ENCODE peak calls at places on chromosomes 2 and 18, in six cellular contexts. R is left lung, D is AG04449, M is GM23338, K is tibial nerve, Z is upper lobe of right lung. H is an unnamed sample.
A peak's percentile ranks its signal among the peaks of the same experiment; 100 is the strongest.

GRCh38 chr2:233740875-233741274 is 12.0 kb downstream of the UGT1A3 start:
- DNase-seq in Z (no peak), K (no peak), M (no peak), R (no peak), D (no peak), H (no peak)

GRCh38 chr2:227817940-227818568 is 4.4 kb downstream of the CCL20 start:
- DNase-seq in M (peak; percentile 27), K (peak; percentile 71), R (peak; percentile 92), Z (peak; percentile 91), D (peak; percentile 100), H (peak; percentile 97)

GRCh38 chr2:25330273-25330672 is 11.5 kb downstream of the DNMT3A start:
- DNase-seq in Z (no peak), M (no peak), K (no peak), D (no peak), R (no peak), H (no peak)

GRCh38 chr2:135637456-135638087 is 104.1 kb upstream of the UBXN4 start:
- DNase-seq in D (no peak), Z (no peak), M (no peak), R (no peak), K (no peak), H (no peak)

GRCh38 chr2:62471816-62472215 is 34.2 kb downstream of the TMEM17 start:
- DNase-seq in R (no peak), M (no peak), K (no peak), D (no peak), Z (no peak), H (no peak)

GRCh38 chr2:37005118-37005868 is 39.0 kb upstream of the STRN start:
- DNase-seq in R (no peak), Z (no peak), D (no peak), M (peak; percentile 75), K (no peak), H (peak; percentile 11)

GRCh38 chr2:101827246-101827645 is 129.7 kb downstream of the MAP4K4 start:
- DNase-seq in Z (no peak), D (peak; percentile 75), R (no peak), K (no peak), M (no peak), H (no peak)

GRCh38 chr2:205989291-205990071 is 96.5 kb downstream of the INO80D start:
- DNase-seq in K (no peak), Z (no peak), D (no peak), R (no peak), M (no peak), H (no peak)

GRCh38 chr18:23824235-23824634 is 135.0 kb downstream of the LAMA3 start:
- DNase-seq in R (no peak), M (no peak), K (no peak), Z (no peak), D (no peak), H (no peak)

GRCh38 chr2:95022309-95023221 is 2.9 kb upstream of the MAL start:
- DNase-seq in M (peak; percentile 84), D (no peak), R (peak; percentile 62), K (peak; percentile 26), Z (peak; percentile 87), H (peak; percentile 25)

GRCh38 chr2:201127570-201127969 is 11.6 kb downstream of the CFLAR start:
- DNase-seq in K (no peak), M (no peak), D (no peak), Z (no peak), R (no peak), H (no peak)

GRCh38 chr2:163768881-163769681 is 33.3 kb upstream of the FIGN start:
- DNase-seq in D (no peak), M (no peak), K (no peak), R (no peak), Z (no peak), H (no peak)

GRCh38 chr2:36296798-36297197 is 58.8 kb upstream of the CRIM1 start:
- DNase-seq in R (no peak), D (no peak), M (no peak), K (no peak), Z (no peak), H (no peak)

GRCh38 chr2:43832457-43832856 is 6.2 kb downstream of the ABCG5 start:
- DNase-seq in R (no peak), D (no peak), M (peak; percentile 29), K (no peak), Z (no peak), H (no peak)

GRCh38 chr18:58338141-58338540 is 290.8 kb downstream of the ALPK2 start:
- DNase-seq in Z (no peak), M (no peak), D (no peak), K (no peak), R (no peak), H (no peak)

GRCh38 chr18:70907673-70908072 is 618.8 kb downstream of the SOCS6 start:
- DNase-seq in D (no peak), K (no peak), M (no peak), R (no peak), Z (no peak), H (no peak)

GRCh38 chr18:76660571-76661192 is 161.7 kb upstream of the ZNF236 start:
- DNase-seq in Z (no peak), D (no peak), K (no peak), M (no peak), R (no peak), H (no peak)

GRCh38 chr2:156294945-156295580 is 37.5 kb downstream of the NR4A2 start:
- DNase-seq in R (no peak), Z (no peak), K (no peak), M (no peak), D (no peak), H (no peak)

GRCh38 chr2:102806250-102806837 is 44.5 kb downstream of the TMEM182 start:
- DNase-seq in Z (no peak), M (peak; percentile 71), D (peak; percentile 12), R (peak; percentile 40), K (peak; percentile 54), H (peak; percentile 43)

DNA sequence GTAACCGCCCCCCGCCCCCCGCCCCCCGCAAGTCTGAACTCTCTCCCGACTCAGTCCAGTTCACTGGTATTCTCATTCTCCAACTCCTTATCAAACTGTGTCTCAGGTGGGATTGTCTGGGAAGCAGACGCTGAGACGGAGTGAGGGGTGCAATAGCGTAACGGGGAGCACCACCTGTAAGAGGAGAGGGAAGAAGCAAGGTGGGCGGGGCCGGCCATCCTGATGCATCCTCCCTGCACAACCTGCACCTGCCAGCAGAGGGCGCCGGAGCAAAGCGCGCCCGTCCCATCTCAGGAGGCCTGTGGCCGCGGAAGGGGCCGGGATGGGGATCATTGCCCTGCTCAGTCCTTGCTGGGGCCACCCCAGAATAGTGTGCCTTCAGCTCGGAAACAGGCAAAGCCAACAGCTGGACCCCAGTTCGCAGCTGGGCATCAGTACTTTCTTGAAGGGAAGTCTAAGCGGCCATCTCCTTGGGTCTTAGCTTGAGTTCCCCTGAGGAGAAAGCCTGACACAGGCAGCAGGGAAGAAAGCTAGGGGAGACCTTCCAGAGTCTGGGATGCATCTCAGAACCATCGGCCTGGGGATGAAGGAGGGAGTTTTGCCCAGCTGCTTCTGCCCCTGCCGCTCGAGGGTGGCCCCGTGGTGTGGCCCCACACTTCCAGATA is 208.0 kb downstream of the TFCP2L1 start:
- DNase-seq in K (peak; percentile 44), R (peak; percentile 68), M (peak; percentile 95), Z (peak; percentile 87), D (no peak), H (no peak)
- H3K4me3 ChIP-seq in K (no peak overlapping the region), R (no peak overlapping the region), M (peak overlapping the region; percentile 53), Z (no peak overlapping the region), D (no peak overlapping the region), H (no peak overlapping the region)

DNA sequence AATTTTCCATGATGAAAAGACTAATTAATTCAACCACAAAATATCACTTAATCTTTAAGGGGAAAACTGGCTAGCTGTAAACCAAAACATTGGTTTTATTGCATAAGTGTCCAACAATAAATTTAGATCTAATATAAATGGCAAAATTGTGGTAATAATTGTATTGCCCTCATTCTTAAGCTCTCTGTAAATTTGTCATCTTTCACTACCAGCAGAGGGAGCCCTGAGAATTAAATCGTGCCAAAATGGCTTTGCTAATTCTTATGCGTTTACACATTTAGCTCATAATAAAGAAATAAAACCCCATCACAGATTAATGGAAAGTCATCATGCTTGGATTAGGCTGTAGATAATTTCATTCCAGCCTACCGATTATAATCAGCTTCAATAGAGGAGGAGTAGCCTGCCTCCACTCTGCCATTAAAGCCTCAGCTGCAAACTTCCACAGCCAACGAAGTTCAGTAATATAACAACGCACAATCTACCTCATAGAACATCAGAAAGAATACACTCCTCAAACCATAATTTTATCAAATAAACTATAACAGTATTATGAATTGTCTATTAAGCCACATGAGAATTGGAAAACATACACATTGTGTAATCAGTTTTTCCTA is 70.0 kb upstream of the ATP5MC3 start:
- DNase-seq in K (no peak), M (peak; percentile 69), R (no peak), D (no peak), Z (no peak), H (no peak)
- TF ChIP-seq CTCF in K (peak; percentile 52), M (peak; percentile 67), R (peak; percentile 21), D (peak; percentile 60), Z (peak; percentile 63), H (peak; percentile 54)

GRCh38 chr2:230715201-230715600 is 2.6 kb downstream of the CAB39 start:
- DNase-seq in K (no peak), D (no peak), R (no peak), Z (no peak), M (no peak), H (no peak)
- H3K4me3 ChIP-seq in K (no peak overlapping the region), D (no peak overlapping the region), R (no peak overlapping the region), Z (peak overlapping the region; percentile 91), M (peak overlapping the region; percentile 92), H (no peak overlapping the region)

DNA sequence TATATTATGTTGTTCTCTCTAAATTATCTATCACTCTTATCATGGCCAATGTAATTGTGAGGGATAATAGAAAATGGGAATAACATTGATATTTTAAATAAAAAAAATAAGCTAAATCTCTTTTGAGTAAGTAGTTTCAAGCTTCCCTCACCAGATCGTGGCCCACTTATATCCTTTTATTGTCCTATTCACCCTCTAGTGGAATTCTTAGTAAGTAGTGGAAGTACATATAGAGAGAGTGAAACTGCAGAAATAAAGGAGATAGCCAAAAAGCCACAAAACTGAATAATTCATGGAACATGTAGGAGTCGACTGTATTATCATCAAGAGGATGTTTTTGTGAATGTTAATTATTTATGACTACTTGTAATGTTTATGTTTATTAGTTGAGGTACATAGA is 66.1 kb upstream of the DTNA start:
- DNase-seq in Z (no peak), R (no peak), K (no peak), D (no peak), M (no peak), H (no peak)
- TF ChIP-seq CTCF in Z (no peak), R (no peak), K (no peak), D (no peak), M (no peak), H (no peak)

DNA sequence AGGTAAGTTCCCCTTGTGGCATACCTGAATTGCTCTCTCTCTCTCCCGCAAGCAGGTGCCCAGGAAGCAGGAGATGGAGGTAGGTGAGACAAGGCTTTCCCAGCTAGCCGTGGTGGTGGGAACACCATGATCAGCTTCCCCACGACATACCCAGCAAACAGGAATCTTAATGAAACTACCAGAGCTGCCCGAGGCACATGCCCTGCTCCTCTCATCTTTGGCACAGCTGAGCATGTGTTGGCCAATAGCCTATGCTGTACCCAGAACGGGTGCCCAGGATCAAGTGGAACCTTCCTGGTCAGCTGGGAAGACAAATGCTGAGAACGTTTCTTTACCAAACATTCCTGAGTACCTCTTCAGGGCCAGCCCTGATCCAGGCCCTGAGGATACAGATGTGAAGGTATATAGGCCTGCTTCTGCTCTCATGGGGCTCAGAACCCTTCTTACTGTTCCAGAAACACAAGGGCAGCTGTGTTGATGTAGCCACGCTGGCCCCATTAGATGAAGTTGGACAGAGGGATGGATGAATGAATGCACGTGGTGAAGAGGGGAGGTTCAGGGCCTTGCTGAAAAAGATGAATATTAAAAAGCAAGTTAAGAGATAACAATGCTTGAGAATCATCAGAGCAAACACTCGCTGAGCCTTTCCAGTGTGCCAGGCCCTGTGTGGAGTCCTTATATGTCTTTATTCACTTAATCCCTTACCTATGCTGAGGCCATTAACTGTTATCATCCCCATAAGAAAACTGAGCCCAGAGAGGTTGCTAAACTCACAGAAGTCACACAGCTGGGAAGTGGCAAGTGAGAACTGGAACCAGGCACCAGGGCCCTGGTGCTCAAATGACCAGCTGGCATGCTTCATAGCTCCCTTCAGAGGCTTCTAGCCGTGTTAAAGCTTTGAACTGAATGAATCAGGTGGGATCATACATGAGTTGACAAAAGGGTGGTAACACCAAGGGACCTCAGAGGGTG is 68.8 kb upstream of the TMEM247 start:
- DNase-seq in Z (peak; percentile 74), K (no peak), R (no peak), D (no peak), M (no peak), H (no peak)
- H3K4me3 ChIP-seq in Z (no peak overlapping the region), K (no peak overlapping the region), R (no peak overlapping the region), D (no peak overlapping the region), M (no peak overlapping the region), H (no peak overlapping the region)

H was measured in HFF-Myc.